ENCODE peak calls at places on chromosomes 13 and 19, in eight cellular contexts. Q is MV-4-11; C is fibroblast of lung; S is T-helper 1 cell; R is T follicular helper cell; X is CD4-positive, alpha-beta T cell; T is GM13977; Y is colonic mucosa. I is an unnamed sample.

GRCh38 chr13:81381560-81381959 is 1040.6 kb upstream of the SPRY2 start:
- DNase-seq in Q (no peak), C (no peak), S (no peak), R (no peak), X (no peak), T (no peak), Y (no peak), I (no peak)

GRCh38 chr13:50693755-50694154 is 149.7 kb downstream of the DLEU7 start:
- DNase-seq in Q (no peak), C (no peak), S (no peak), R (no peak), X (no peak), T (no peak), Y (no peak), I (no peak)

GRCh38 chr19:51375504-51376221 is 3.2 kb upstream of the NKG7 start:
- DNase-seq in Q (peak), C (no peak), S (no peak), R (no peak), X (no peak), T (peak), Y (no peak), I (peak)

GRCh38 chr13:46295531-46296464 is 84.1 kb downstream of the LRRC63 start:
- DNase-seq in Q (peak), C (peak), S (peak), R (peak), X (peak), T (peak), Y (no peak), I (peak)

GRCh38 chr19:30224689-30225606 is 147.2 kb upstream of the ZNF536 start:
- DNase-seq in Q (no peak), C (peak), S (no peak), R (no peak), X (no peak), T (peak), Y (no peak), I (no peak)

GRCh38 chr13:32107474-32107873 is 75.9 kb downstream of the FRY start:
- DNase-seq in Q (peak), C (no peak), S (no peak), R (no peak), X (no peak), T (no peak), Y (no peak), I (peak)

GRCh38 chr13:78137404-78138142 is 218.9 kb upstream of the EDNRB start:
- DNase-seq in Q (peak), C (peak), S (no peak), R (no peak), X (no peak), T (peak), Y (no peak), I (peak)

GRCh38 chr13:73388586-73388985 is 329.8 kb downstream of the KLF5 start:
- DNase-seq in Q (no peak), C (no peak), S (no peak), R (no peak), X (no peak), T (no peak), Y (no peak), I (no peak)

GRCh38 chr19:50224986-50225747 is 21.7 kb downstream of the MYH14 start:
- DNase-seq in Q (no peak), C (no peak), S (no peak), R (no peak), X (no peak), T (no peak), Y (no peak), I (no peak)

GRCh38 chr13:26425439-26426358 is 131.8 kb upstream of the WASF3 start:
- DNase-seq in Q (no peak), C (peak), S (no peak), R (no peak), X (no peak), T (no peak), Y (no peak), I (no peak)

GRCh38 chr13:20525144-20525600 is 485 bp downstream of the CRYL1 start:
- DNase-seq in Q (no peak), C (peak), S (no peak), R (peak), X (no peak), T (no peak), Y (peak), I (no peak)

GRCh38 chr13:22061371-22061805 is 390.5 kb downstream of the FGF9 start:
- DNase-seq in Q (no peak), C (no peak), S (no peak), R (peak), X (peak), T (peak), Y (no peak), I (no peak)

GRCh38 chr13:45209229-45209628 is 8.4 kb upstream of the KCTD4 start:
- DNase-seq in Q (peak), C (peak), S (no peak), R (no peak), X (no peak), T (no peak), Y (no peak), I (peak)

GRCh38 chr19:15010497-15011255 is 31.0 kb upstream of the SLC1A6 start:
- DNase-seq in Q (no peak), C (no peak), S (no peak), R (no peak), X (no peak), T (no peak), Y (no peak), I (no peak)

GRCh38 chr19:53875602-53876340 is 6.2 kb upstream of the PRKCG start:
- DNase-seq in Q (no peak), C (no peak), S (no peak), R (no peak), X (no peak), T (no peak), Y (no peak), I (no peak)

GRCh38 chr13:101398191-101398590 is 18.1 kb downstream of the NALCN start:
- DNase-seq in Q (no peak), C (peak), S (no peak), R (no peak), X (no peak), T (no peak), Y (no peak), I (no peak)

GRCh38 chr13:43191561-43191960 is 168.2 kb downstream of the DNAJC15 start:
- DNase-seq in Q (no peak), C (no peak), S (no peak), R (no peak), X (no peak), T (no peak), Y (no peak), I (no peak)

GRCh38 chr13:41587490-41587889 is 130.1 kb downstream of the RGCC start:
- DNase-seq in Q (no peak), C (no peak), S (no peak), R (peak), X (peak), T (no peak), Y (no peak), I (no peak)

GRCh38 chr19:10137751-10138682 is 18.3 kb upstream of the EIF3G start:
- DNase-seq in Q (no peak), C (no peak), S (no peak), R (no peak), X (no peak), T (no peak), Y (no peak), I (no peak)

GRCh38 chr19:10998045-10998533 is 37.3 kb downstream of the SMARCA4 start:
- DNase-seq in Q (peak), C (peak), S (no peak), R (no peak), X (no peak), T (no peak), Y (peak), I (no peak)

GRCh38 chr13:75050419-75051066 is 431.4 kb downstream of the TBC1D4 start:
- DNase-seq in Q (no peak), C (peak), S (no peak), R (no peak), X (no peak), T (no peak), Y (no peak), I (no peak)

GRCh38 chr13:94886191-94886590 is 173.8 kb upstream of the SOX21 start:
- DNase-seq in Q (no peak), C (no peak), S (no peak), R (no peak), X (no peak), T (no peak), Y (no peak), I (no peak)

GRCh38 chr19:2045501-2046045 is 5.5 kb downstream of the MKNK2 start:
- DNase-seq in Q (no peak), C (no peak), S (no peak), R (no peak), X (no peak), T (no peak), Y (no peak), I (no peak)

GRCh38 chr13:21674271-21675009 is 3.6 kb downstream of the FGF9 start:
- DNase-seq in Q (no peak), C (no peak), S (no peak), R (no peak), X (no peak), T (peak), Y (peak), I (peak)

GRCh38 chr19:7933828-7934725 is 8.1 kb upstream of the CTXN1 start:
- DNase-seq in Q (no peak), C (no peak), S (no peak), R (no peak), X (no peak), T (no peak), Y (peak), I (no peak)

GRCh38 chr19:49489601-49490167 is 2.3 kb downstream of the RPL13A start:
- DNase-seq in Q (peak), C (no peak), S (no peak), R (no peak), X (no peak), T (no peak), Y (no peak), I (no peak)

GRCh38 chr13:107864543-107865460 is 350.5 kb downstream of the LIG4 start:
- DNase-seq in Q (peak), C (peak), S (no peak), R (no peak), X (no peak), T (peak), Y (no peak), I (peak)

GRCh38 chr13:110811008-110811720 is 97.7 kb downstream of the ING1 start:
- DNase-seq in Q (no peak), C (no peak), S (no peak), R (no peak), X (no peak), T (no peak), Y (no peak), I (no peak)

GRCh38 chr19:45171211-45171623 is 6.8 kb downstream of the TRAPPC6A start:
- DNase-seq in Q (no peak), C (no peak), S (no peak), R (no peak), X (no peak), T (no peak), Y (no peak), I (no peak)

GRCh38 chr19:35715355-35715809 is 2.4 kb upstream of the KMT2B start:
- DNase-seq in Q (no peak), C (no peak), S (no peak), R (no peak), X (no peak), T (no peak), Y (no peak), I (no peak)

GRCh38 chr13:72295173-72295572 is 428.2 kb upstream of the DACH1 start:
- DNase-seq in Q (no peak), C (peak), S (no peak), R (no peak), X (no peak), T (no peak), Y (no peak), I (no peak)

GRCh38 chr19:19817357-19817756 is 4.2 kb downstream of the ZNF506 start:
- DNase-seq in Q (no peak), C (no peak), S (peak), R (peak), X (peak), T (no peak), Y (no peak), I (no peak)

GRCh38 chr13:39159393-39159792 is 121.1 kb downstream of the NHLRC3 start:
- DNase-seq in Q (no peak), C (no peak), S (no peak), R (no peak), X (no peak), T (no peak), Y (no peak), I (no peak)

GRCh38 chr19:8373867-8374813 is 10.2 kb downstream of the ANGPTL4 start:
- DNase-seq in Q (no peak), C (no peak), S (no peak), R (no peak), X (no peak), T (no peak), Y (no peak), I (peak)

I was measured in NB4.